ENCODE peak calls at places on chromosome X, in six cellular contexts. One of them, this sample, is unnamed.

GRCh38 chrX:122094611-122095010 is 1047.2 kb downstream of the GLUD2 start:
- DNase-seq in left ventricle myocardium inferior: no peak
- DNase-seq in AG10803: peak; percentile 4
- DNase-seq in uterus: no peak
- DNase-seq in amniotic stem cell: no peak
- DNase-seq in M059J: peak; percentile 36
- DNase-seq in this sample: no peak

GRCh38 chrX:70452143-70452733 is 7.6 kb downstream of the DLG3 start:
- DNase-seq in left ventricle myocardium inferior: peak; percentile 37
- DNase-seq in AG10803: peak; percentile 26
- DNase-seq in uterus: peak; percentile 67
- DNase-seq in amniotic stem cell: peak; percentile 12
- DNase-seq in M059J: peak; percentile 56
- DNase-seq in this sample: no peak

GRCh38 chrX:47169726-47170515 is 23.7 kb upstream of the UBA1 start:
- DNase-seq in left ventricle myocardium inferior: peak; percentile 47
- DNase-seq in AG10803: peak; percentile 36
- DNase-seq in uterus: peak; percentile 18
- DNase-seq in amniotic stem cell: no peak
- DNase-seq in M059J: no peak
- DNase-seq in this sample: peak; percentile 48

GRCh38 chrX:49042581-49043219 is 457 bp downstream of the TFE3 start:
- DNase-seq in left ventricle myocardium inferior: no peak
- DNase-seq in AG10803: peak; percentile 17
- DNase-seq in uterus: no peak
- DNase-seq in amniotic stem cell: no peak
- DNase-seq in M059J: peak; percentile 26
- DNase-seq in this sample: no peak

GRCh38 chrX:46408553-46409407 is 136.4 kb downstream of the ZNF674 start:
- DNase-seq in left ventricle myocardium inferior: peak; percentile 59
- DNase-seq in AG10803: peak; percentile 62
- DNase-seq in uterus: peak; percentile 74
- DNase-seq in amniotic stem cell: peak; percentile 70
- DNase-seq in M059J: peak; percentile 63
- DNase-seq in this sample: peak; percentile 25

GRCh38 chrX:140503714-140504351 is 1.0 kb downstream of the SOX3 start:
- DNase-seq in left ventricle myocardium inferior: no peak
- DNase-seq in AG10803: peak; percentile 11
- DNase-seq in uterus: no peak
- DNase-seq in amniotic stem cell: no peak
- DNase-seq in M059J: peak; percentile 32
- DNase-seq in this sample: no peak

GRCh38 chrX:2499507-2499906 is 1.3 kb downstream of the DHRSX start:
- DNase-seq in left ventricle myocardium inferior: no peak
- DNase-seq in AG10803: no peak
- DNase-seq in uterus: no peak
- DNase-seq in amniotic stem cell: no peak
- DNase-seq in M059J: no peak
- DNase-seq in this sample: no peak

GRCh38 chrX:15761564-15762191 is 23.6 kb downstream of the CA5B start:
- DNase-seq in left ventricle myocardium inferior: no peak
- DNase-seq in AG10803: peak; percentile 31
- DNase-seq in uterus: no peak
- DNase-seq in amniotic stem cell: peak; percentile 1
- DNase-seq in M059J: peak; percentile 37
- DNase-seq in this sample: no peak

GRCh38 chrX:111465664-111466063 is 45.8 kb upstream of the SERTM2 start:
- DNase-seq in left ventricle myocardium inferior: no peak
- DNase-seq in AG10803: no peak
- DNase-seq in uterus: no peak
- DNase-seq in amniotic stem cell: no peak
- DNase-seq in M059J: no peak
- DNase-seq in this sample: no peak

GRCh38 chrX:34810364-34810763 is 132.2 kb upstream of the FAM47B start:
- DNase-seq in left ventricle myocardium inferior: no peak
- DNase-seq in AG10803: peak; percentile 14
- DNase-seq in uterus: no peak
- DNase-seq in amniotic stem cell: no peak
- DNase-seq in M059J: peak; percentile 75
- DNase-seq in this sample: no peak

GRCh38 chrX:53435997-53436396 is 1.8 kb upstream of the HSD17B10 start:
- DNase-seq in left ventricle myocardium inferior: peak; percentile 36
- DNase-seq in AG10803: peak; percentile 56
- DNase-seq in uterus: peak; percentile 59
- DNase-seq in amniotic stem cell: peak; percentile 14
- DNase-seq in M059J: peak; percentile 71
- DNase-seq in this sample: peak; percentile 50

GRCh38 chrX:16589211-16589610 is 60.7 kb upstream of the S100G start:
- DNase-seq in left ventricle myocardium inferior: no peak
- DNase-seq in AG10803: peak; percentile 64
- DNase-seq in uterus: no peak
- DNase-seq in amniotic stem cell: no peak
- DNase-seq in M059J: peak; percentile 75
- DNase-seq in this sample: no peak

This sample was measured in trophoblast cell.